ENCODE peak calls at places on chromosomes 3 and 15, in eight cellular contexts. O is adrenal gland, A is endodermal cell, F is A673, Q is heart right ventricle, G is upper lobe of right lung, X is IMR-90, V is heart left ventricle. B is an unnamed sample.
A peak's percentile ranks its signal among the peaks of the same experiment; 100 is the strongest.

GRCh38 chr3:43737001-43737440 is 46.3 kb downstream of the ABHD5 start:
- DNase-seq in O (no peak), A (no peak), F (no peak), Q (no peak), G (no peak), X (no peak), V (no peak), B (no peak)

GRCh38 chr15:74828835-74829234 is 2.4 kb downstream of the CPLX3 start:
- DNase-seq in O (no peak), A (no peak), F (no peak), Q (no peak), G (no peak), X (no peak), V (no peak), B (no peak)

GRCh38 chr3:15107075-15107947 is 8.4 kb upstream of the RBSN start:
- DNase-seq in O (no peak), A (peak; percentile 58), F (no peak), Q (no peak), G (no peak), X (no peak), V (no peak), B (no peak)

GRCh38 chr3:127800508-127800907 is 21.8 kb downstream of the MGLL start:
- DNase-seq in O (no peak), A (no peak), F (no peak), Q (no peak), G (no peak), X (peak; percentile 47), V (no peak), B (no peak)

GRCh38 chr3:99780749-99781148 is 36.9 kb upstream of the CMSS1 start:
- DNase-seq in O (no peak), A (no peak), F (no peak), Q (no peak), G (no peak), X (no peak), V (no peak), B (no peak)

GRCh38 chr3:158768881-158769518 is 32.9 kb upstream of the MFSD1 start:
- DNase-seq in O (peak; percentile 16), A (no peak), F (no peak), Q (no peak), G (no peak), X (peak; percentile 98), V (no peak), B (no peak)

GRCh38 chr3:45993421-45994027 is 2.1 kb downstream of the FYCO1 start:
- DNase-seq in O (no peak), A (no peak), F (no peak), Q (no peak), G (no peak), X (no peak), V (no peak), B (no peak)

GRCh38 chr3:49533786-49534519 is 20.3 kb upstream of the BSN start:
- DNase-seq in O (peak; percentile 83), A (no peak), F (no peak), Q (no peak), G (no peak), X (no peak), V (no peak), B (no peak)

GRCh38 chr3:129593595-129594339 is 12.7 kb downstream of the PLXND1 start:
- DNase-seq in O (peak; percentile 49), A (peak; percentile 82), F (peak; percentile 23), Q (no peak), G (peak; percentile 87), X (no peak), V (no peak), B (no peak)

GRCh38 chr3:128076783-128077624 is 24.8 kb downstream of the SEC61A1 start:
- DNase-seq in O (no peak), A (no peak), F (peak; percentile 48), Q (peak; percentile 45), G (peak; percentile 74), X (no peak), V (no peak), B (peak; percentile 84)

GRCh38 chr3:46235425-46235824 is 6.8 kb upstream of the CCR3 start:
- DNase-seq in O (no peak), A (no peak), F (no peak), Q (no peak), G (no peak), X (no peak), V (no peak), B (no peak)

GRCh38 chr3:56725175-56725574 is 42.1 kb upstream of the TASOR start:
- DNase-seq in O (no peak), A (no peak), F (no peak), Q (no peak), G (no peak), X (no peak), V (no peak), B (no peak)

GRCh38 chr3:123344175-123344908 is 104.5 kb downstream of the ADCY5 start:
- DNase-seq in O (peak; percentile 57), A (peak; percentile 66), F (peak; percentile 12), Q (no peak), G (peak; percentile 13), X (peak; percentile 74), V (no peak), B (no peak)

GRCh38 chr3:172042136-172042535 is 2.8 kb downstream of the FNDC3B start:
- DNase-seq in O (no peak), A (no peak), F (no peak), Q (no peak), G (no peak), X (no peak), V (no peak), B (no peak)

GRCh38 chr3:101381809-101382208 is 61.4 kb upstream of the IMPG2 start:
- DNase-seq in O (no peak), A (no peak), F (peak; percentile 77), Q (no peak), G (no peak), X (peak; percentile 58), V (no peak), B (no peak)

DNA sequence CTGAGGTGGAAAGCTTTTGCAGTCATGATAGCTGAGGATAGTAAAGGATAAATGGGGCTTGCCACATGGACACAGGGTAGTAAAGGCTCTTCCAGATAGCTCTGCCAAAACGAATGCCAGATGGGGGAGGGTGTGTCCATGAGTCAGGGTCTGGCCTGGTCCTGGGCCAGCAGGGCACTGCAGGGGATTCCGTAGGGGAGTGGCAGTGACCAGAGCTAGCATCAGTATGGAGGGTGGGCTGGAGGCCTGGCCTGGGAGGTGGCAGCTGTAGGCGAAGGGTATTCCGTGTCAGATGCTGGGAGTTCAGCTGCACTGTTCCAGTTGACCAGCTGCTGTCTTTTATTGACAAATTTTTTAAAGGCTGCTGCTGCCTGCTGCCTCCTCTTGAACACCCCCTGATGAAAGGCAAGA is 23.6 kb downstream of the TSEN2 start:
- DNase-seq in O (peak; percentile 44), A (peak; percentile 52), F (no peak), Q (no peak), G (no peak), X (peak; percentile 73), V (no peak), B (no peak)
- H3K4me3 ChIP-seq in O (no peak overlapping the region), A (no peak overlapping the region), F (no peak overlapping the region), Q (no peak overlapping the region), G (no peak overlapping the region), X (no peak overlapping the region), V (no peak overlapping the region), B (no peak overlapping the region)

GRCh38 chr15:98791046-98791701 is 142.8 kb downstream of the IGF1R start:
- DNase-seq in O (no peak), A (no peak), F (no peak), Q (no peak), G (no peak), X (no peak), V (no peak), B (no peak)

GRCh38 chr15:98789020-98789419 is 140.7 kb downstream of the IGF1R start:
- DNase-seq in O (no peak), A (no peak), F (no peak), Q (no peak), G (no peak), X (no peak), V (no peak), B (no peak)

GRCh38 chr15:98792117-98792516 is 143.8 kb downstream of the IGF1R start:
- DNase-seq in O (no peak), A (no peak), F (no peak), Q (no peak), G (no peak), X (no peak), V (no peak), B (no peak)

GRCh38 chr15:98787936-98788757 is 139.8 kb downstream of the IGF1R start:
- DNase-seq in O (no peak), A (peak; percentile 65), F (no peak), Q (no peak), G (no peak), X (peak; percentile 38), V (peak; percentile 57), B (no peak)

GRCh38 chr15:98790270-98790669 is 141.9 kb downstream of the IGF1R start:
- DNase-seq in O (no peak), A (no peak), F (no peak), Q (no peak), G (no peak), X (no peak), V (no peak), B (no peak)
- H3K4me1 ChIP-seq in O (peaks cover 51% of the 10 kb centered on the region), A (peaks cover 49% of the 10 kb centered on the region), F (peaks cover 80% of the 10 kb centered on the region), Q (peaks cover 80% of the 10 kb centered on the region), G (peaks cover 34% of the 10 kb centered on the region), X (peaks cover 10% of the 10 kb centered on the region), V (peaks cover 24% of the 10 kb centered on the region), B (peaks cover 14% of the 10 kb centered on the region)

DNA sequence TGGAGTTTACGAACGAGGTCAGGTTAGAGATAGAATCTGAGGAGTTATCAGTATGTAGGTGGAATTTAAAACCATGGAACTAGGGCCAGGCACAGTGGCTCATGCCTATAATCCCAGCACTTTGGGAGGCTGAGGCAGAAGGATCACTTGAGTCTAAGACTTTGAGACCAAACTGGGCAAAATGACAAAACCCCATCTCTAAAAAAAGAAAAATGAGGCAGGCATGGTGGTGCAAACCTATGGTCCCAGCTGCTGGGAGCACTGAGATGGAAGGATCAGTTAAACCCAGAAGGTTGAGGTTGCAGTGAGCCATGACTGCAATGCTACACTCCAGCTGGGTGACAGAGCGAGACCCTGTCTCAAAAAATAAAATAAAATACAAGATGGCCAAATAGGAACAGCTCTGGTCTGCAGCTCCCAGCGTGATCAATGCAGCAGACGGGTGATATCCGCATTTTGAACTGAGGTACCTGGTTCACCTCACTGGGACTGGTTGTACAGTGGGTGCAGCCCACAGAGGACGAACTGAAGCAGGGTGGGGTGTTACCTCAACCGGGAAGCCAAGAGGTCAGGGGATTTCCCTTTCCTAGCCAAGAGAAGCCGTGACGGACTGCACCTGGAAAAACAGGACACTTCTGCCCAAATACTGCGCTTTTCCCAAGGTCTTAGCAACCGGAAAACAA is 33.3 kb downstream of the ZMAT3 start:
- DNase-seq in O (no peak), A (no peak), F (no peak), Q (no peak), G (no peak), X (no peak), V (no peak), B (no peak)
- H3K27ac ChIP-seq in O (no peak overlapping the region), A (no peak overlapping the region), F (peak overlapping the region; percentile 67), Q (no peak overlapping the region), G (no peak overlapping the region), X (no peak overlapping the region), V (no peak overlapping the region), B (no peak overlapping the region)

DNA sequence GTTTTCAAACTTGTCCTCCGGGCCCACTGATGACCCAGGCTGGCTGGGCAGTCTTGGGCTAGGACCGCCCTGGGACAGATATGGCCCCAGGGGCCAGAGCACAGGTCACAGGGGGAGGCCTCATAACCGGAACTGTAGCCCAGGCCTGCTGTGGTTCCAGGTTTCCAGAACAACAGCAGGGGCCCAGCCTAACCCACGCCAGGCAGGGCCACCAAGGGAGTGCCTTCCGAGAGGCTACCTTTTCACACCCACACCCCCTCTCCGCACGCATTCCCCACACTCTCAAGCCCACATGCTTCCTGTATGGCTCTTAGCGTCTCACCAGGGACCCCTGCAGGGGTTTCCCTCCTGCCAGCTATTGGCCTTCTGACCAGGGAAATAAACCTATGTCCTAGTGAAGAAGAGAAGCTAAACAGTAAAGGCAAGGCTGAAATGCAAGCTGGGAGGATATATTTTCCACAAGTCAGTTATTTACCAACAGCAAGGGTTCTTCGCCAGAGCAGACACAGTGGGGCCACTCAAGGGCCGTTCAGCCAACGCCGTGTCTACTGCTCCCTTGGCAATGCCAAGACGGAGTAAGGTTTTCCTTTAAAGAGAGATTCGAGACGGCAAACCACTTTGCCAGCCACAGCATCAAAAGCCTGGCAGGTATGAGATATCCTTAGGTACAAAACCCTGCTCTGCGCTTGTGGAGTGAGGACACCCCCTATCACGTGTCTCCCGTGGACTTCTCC is 135.1 kb downstream of the ATP10A start:
- DNase-seq in O (no peak), A (no peak), F (no peak), Q (no peak), G (no peak), X (no peak), V (no peak), B (no peak)
- H3K4me3 ChIP-seq in O (no peak overlapping the region), A (no peak overlapping the region), F (no peak overlapping the region), Q (no peak overlapping the region), G (no peak overlapping the region), X (no peak overlapping the region), V (no peak overlapping the region), B (no peak overlapping the region)